ENCODE peak calls at places on chromosome 17, in five cellular contexts. One of them, this sample, is unnamed.

GRCh38 chr17:33560165-33560564 is 267.1 kb upstream of the ASIC2 start:
- DNase-seq in IMR-90: peak
- DNase-seq in GM12878: no peak
- DNase-seq in SK-N-SH: no peak
- DNase-seq in K562: no peak
- DNase-seq in this sample: no peak

GRCh38 chr17:31535581-31535981 is 144.1 kb downstream of the RAB11FIP4 start:
- DNase-seq in IMR-90: no peak
- DNase-seq in GM12878: peak
- DNase-seq in SK-N-SH: no peak
- DNase-seq in K562: no peak
- DNase-seq in this sample: no peak

GRCh38 chr17:49343273-49343672 is 18.8 kb downstream of the ZNF652 start:
- DNase-seq in IMR-90: peak
- DNase-seq in GM12878: no peak
- DNase-seq in SK-N-SH: no peak
- DNase-seq in K562: no peak
- DNase-seq in this sample: no peak

GRCh38 chr17:41329279-41329925 is 13.9 kb upstream of the KRTAP17-1 start:
- DNase-seq in IMR-90: peak
- DNase-seq in GM12878: no peak
- DNase-seq in SK-N-SH: peak
- DNase-seq in K562: peak
- DNase-seq in this sample: peak

GRCh38 chr17:39670746-39671145 is 2.5 kb downstream of the PNMT start:
- DNase-seq in IMR-90: no peak
- DNase-seq in GM12878: no peak
- DNase-seq in SK-N-SH: no peak
- DNase-seq in K562: no peak
- DNase-seq in this sample: no peak

GRCh38 chr17:36943250-36944220 is 5.2 kb upstream of the AATF start:
- DNase-seq in IMR-90: no peak
- DNase-seq in GM12878: no peak
- DNase-seq in SK-N-SH: peak
- DNase-seq in K562: no peak
- DNase-seq in this sample: no peak

GRCh38 chr17:20174588-20175265 is 165.6 kb downstream of the SPECC1 start:
- DNase-seq in IMR-90: peak
- DNase-seq in GM12878: no peak
- DNase-seq in SK-N-SH: no peak
- DNase-seq in K562: peak
- DNase-seq in this sample: no peak

GRCh38 chr17:29393451-29393850 is 3.3 kb downstream of the TAOK1 start:
- DNase-seq in IMR-90: peak
- DNase-seq in GM12878: no peak
- DNase-seq in SK-N-SH: no peak
- DNase-seq in K562: no peak
- DNase-seq in this sample: no peak

GRCh38 chr17:17416400-17417360 is 60.1 kb upstream of the MED9 start:
- DNase-seq in IMR-90: peak
- DNase-seq in GM12878: no peak
- DNase-seq in SK-N-SH: no peak
- DNase-seq in K562: peak
- DNase-seq in this sample: peak

GRCh38 chr17:4710693-4711634 is 532 bp downstream of the ARRB2 start:
- DNase-seq in IMR-90: no peak
- DNase-seq in GM12878: no peak
- DNase-seq in SK-N-SH: peak
- DNase-seq in K562: no peak
- DNase-seq in this sample: no peak

GRCh38 chr17:36578671-36579070 is 13.0 kb upstream of the DHRS11 start:
- DNase-seq in IMR-90: peak
- DNase-seq in GM12878: no peak
- DNase-seq in SK-N-SH: no peak
- DNase-seq in K562: no peak
- DNase-seq in this sample: no peak

GRCh38 chr17:19248923-19249574 is 11.9 kb downstream of the EPN2 start:
- DNase-seq in IMR-90: peak
- DNase-seq in GM12878: no peak
- DNase-seq in SK-N-SH: no peak
- DNase-seq in K562: peak
- DNase-seq in this sample: no peak

GRCh38 chr17:66978514-66979061 is 14.1 kb downstream of the CACNG4 start:
- DNase-seq in IMR-90: no peak
- DNase-seq in GM12878: no peak
- DNase-seq in SK-N-SH: peak
- DNase-seq in K562: peak
- DNase-seq in this sample: no peak

GRCh38 chr17:74202879-74203432 is 522 bp upstream of the RPL38 start:
- DNase-seq in IMR-90: no peak
- DNase-seq in GM12878: no peak
- DNase-seq in SK-N-SH: no peak
- DNase-seq in K562: no peak
- DNase-seq in this sample: no peak

GRCh38 chr17:5785867-5786509 is 201.7 kb upstream of the NLRP1 start:
- DNase-seq in IMR-90: peak
- DNase-seq in GM12878: peak
- DNase-seq in SK-N-SH: no peak
- DNase-seq in K562: no peak
- DNase-seq in this sample: no peak

GRCh38 chr17:68512967-68513474 is 791 bp downstream of the PRKAR1A start:
- DNase-seq in IMR-90: peak
- DNase-seq in GM12878: no peak
- DNase-seq in SK-N-SH: peak
- DNase-seq in K562: peak
- DNase-seq in this sample: peak

GRCh38 chr17:80821546-80821945 is 170.1 kb upstream of the CHMP6 start:
- DNase-seq in IMR-90: no peak
- DNase-seq in GM12878: no peak
- DNase-seq in SK-N-SH: no peak
- DNase-seq in K562: no peak
- DNase-seq in this sample: no peak

GRCh38 chr17:45270828-45271418 is 9.0 kb upstream of the SPATA32 start:
- DNase-seq in IMR-90: no peak
- DNase-seq in GM12878: no peak
- DNase-seq in SK-N-SH: peak
- DNase-seq in K562: peak
- DNase-seq in this sample: no peak

GRCh38 chr17:53626286-53626685 is 196.4 kb upstream of the KIF2B start:
- DNase-seq in IMR-90: peak
- DNase-seq in GM12878: no peak
- DNase-seq in SK-N-SH: no peak
- DNase-seq in K562: peak
- DNase-seq in this sample: no peak

GRCh38 chr17:38568845-38569510 is 36.8 kb downstream of the SRCIN1 start:
- DNase-seq in IMR-90: no peak
- DNase-seq in GM12878: no peak
- DNase-seq in SK-N-SH: peak
- DNase-seq in K562: no peak
- DNase-seq in this sample: no peak

GRCh38 chr17:15236281-15237105 is 28.6 kb downstream of the PMP22 start:
- DNase-seq in IMR-90: peak
- DNase-seq in GM12878: no peak
- DNase-seq in SK-N-SH: no peak
- DNase-seq in K562: peak
- DNase-seq in this sample: no peak

GRCh38 chr17:15157051-15157450 is 108.1 kb downstream of the PMP22 start:
- DNase-seq in IMR-90: peak
- DNase-seq in GM12878: no peak
- DNase-seq in SK-N-SH: no peak
- DNase-seq in K562: no peak
- DNase-seq in this sample: no peak

GRCh38 chr17:70169707-70170597 is 620 bp downstream of the KCNJ2 start:
- DNase-seq in IMR-90: peak
- DNase-seq in GM12878: no peak
- DNase-seq in SK-N-SH: no peak
- DNase-seq in K562: no peak
- DNase-seq in this sample: no peak

GRCh38 chr17:76670020-76670707 is 26.6 kb upstream of the ST6GALNAC1 start:
- DNase-seq in IMR-90: no peak
- DNase-seq in GM12878: no peak
- DNase-seq in SK-N-SH: no peak
- DNase-seq in K562: no peak
- DNase-seq in this sample: no peak

GRCh38 chr17:72937687-72938086 is 154.8 kb downstream of the SLC39A11 start:
- DNase-seq in IMR-90: no peak
- DNase-seq in GM12878: no peak
- DNase-seq in SK-N-SH: no peak
- DNase-seq in K562: no peak
- DNase-seq in this sample: no peak

GRCh38 chr17:72136692-72137550 is 16.1 kb downstream of the SOX9 start:
- DNase-seq in IMR-90: peak
- DNase-seq in GM12878: no peak
- DNase-seq in SK-N-SH: no peak
- DNase-seq in K562: no peak
- DNase-seq in this sample: peak

GRCh38 chr17:9647014-9647413 is 1.7 kb downstream of the USP43 start:
- DNase-seq in IMR-90: no peak
- DNase-seq in GM12878: no peak
- DNase-seq in SK-N-SH: no peak
- DNase-seq in K562: no peak
- DNase-seq in this sample: no peak
- TF ChIP-seq RCOR1 in IMR-90: no peak
- TF ChIP-seq RCOR1 in GM12878: no peak
- TF ChIP-seq RCOR1 in SK-N-SH: no peak
- TF ChIP-seq RCOR1 in K562: no peak
- TF ChIP-seq RCOR1 in this sample: no peak

GRCh38 chr17:8151120-8151640 is 1.0 kb downstream of the PER1 start:
- DNase-seq in IMR-90: peak
- DNase-seq in GM12878: no peak
- DNase-seq in SK-N-SH: peak
- DNase-seq in K562: peak
- DNase-seq in this sample: no peak
- TF ChIP-seq RCOR1 in IMR-90: no peak
- TF ChIP-seq RCOR1 in GM12878: no peak
- TF ChIP-seq RCOR1 in SK-N-SH: peak
- TF ChIP-seq RCOR1 in K562: no peak
- TF ChIP-seq RCOR1 in this sample: no peak

DNA sequence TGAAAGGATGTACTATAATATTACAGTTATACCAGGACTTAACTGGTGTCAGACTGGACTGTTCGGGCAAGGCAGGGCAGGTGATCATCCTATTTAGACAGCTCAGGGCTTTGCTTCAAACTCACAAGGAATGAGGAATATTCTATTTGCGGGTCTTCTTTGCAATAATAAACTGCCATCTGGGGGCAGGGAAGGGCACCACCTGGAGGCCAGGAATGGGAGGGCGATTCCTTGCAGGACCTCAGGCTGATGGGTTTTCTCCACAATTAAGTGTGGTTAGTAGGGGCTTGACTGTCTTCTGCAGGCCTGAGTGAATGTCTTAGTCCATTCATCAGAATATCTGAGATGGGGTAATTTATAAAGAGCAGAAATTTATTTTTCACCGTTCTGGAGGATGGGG is 424.1 kb downstream of the CA10 start:
- DNase-seq in IMR-90: no peak
- DNase-seq in GM12878: no peak
- DNase-seq in SK-N-SH: no peak
- DNase-seq in K562: no peak
- DNase-seq in this sample: no peak
- TF ChIP-seq RCOR1 in IMR-90: no peak
- TF ChIP-seq RCOR1 in GM12878: no peak
- TF ChIP-seq RCOR1 in SK-N-SH: no peak
- TF ChIP-seq RCOR1 in K562: no peak
- TF ChIP-seq RCOR1 in this sample: no peak

GRCh38 chr17:7576432-7576937 is 3.0 kb upstream of the CD68 start:
- DNase-seq in IMR-90: no peak
- DNase-seq in GM12878: no peak
- DNase-seq in SK-N-SH: no peak
- DNase-seq in K562: no peak
- DNase-seq in this sample: no peak
- TF ChIP-seq RCOR1 in IMR-90: no peak
- TF ChIP-seq RCOR1 in GM12878: no peak
- TF ChIP-seq RCOR1 in SK-N-SH: no peak
- TF ChIP-seq RCOR1 in K562: no peak
- TF ChIP-seq RCOR1 in this sample: no peak